ENCODE peak calls at places on chromosome 5, in four cellular contexts. U is right atrium auricular region, L is body of pancreas, Q is tibial artery. H is an unnamed sample.

GRCh38 chr5:169280286-169280685 is 20.7 kb downstream of the SLIT3 start:
- DNase-seq in U (no peak), L (no peak), Q (no peak), H (no peak)

GRCh38 chr5:61087921-61088320 is 74.3 kb downstream of the SMIM15 start:
- DNase-seq in U (no peak), L (no peak), Q (no peak), H (no peak)

GRCh38 chr5:100306000-100306399 is 229.2 kb upstream of the FAM174A start:
- DNase-seq in U (no peak), L (no peak), Q (no peak), H (no peak)

GRCh38 chr5:4563400-4563799 is 576.7 kb upstream of the ADAMTS16 start:
- DNase-seq in U (no peak), L (no peak), Q (no peak), H (no peak)

GRCh38 chr5:6362846-6363245 is 15.5 kb downstream of the MED10 start:
- DNase-seq in U (peak; percentile 23), L (no peak), Q (no peak), H (no peak)

GRCh38 chr5:84286662-84287061 is 98.0 kb downstream of the EDIL3 start:
- DNase-seq in U (no peak), L (no peak), Q (no peak), H (no peak)

GRCh38 chr5:8615142-8615858 is 746.4 kb downstream of the MTRR start:
- DNase-seq in U (no peak), L (no peak), Q (no peak), H (no peak)

GRCh38 chr5:153276151-153276550 is 214.3 kb upstream of the GRIA1 start:
- DNase-seq in U (no peak), L (peak; percentile 14), Q (no peak), H (no peak)

GRCh38 chr5:178940569-178941360 is at the start of gene ZNF454:
- DNase-seq in U (peak; percentile 94), L (peak; percentile 97), Q (peak; percentile 93), H (peak; percentile 82)

GRCh38 chr5:160926428-160926827 is 74.4 kb upstream of the ATP10B start:
- DNase-seq in U (no peak), L (peak; percentile 50), Q (no peak), H (peak; percentile 83)

GRCh38 chr5:83306572-83307241 is 164.8 kb upstream of the VCAN start:
- DNase-seq in U (peak; percentile 85), L (peak; percentile 11), Q (peak; percentile 69), H (peak; percentile 11)

GRCh38 chr5:176536902-176537607 is at the start of gene RNF44:
- DNase-seq in U (peak; percentile 99), L (peak; percentile 96), Q (peak; percentile 99), H (peak; percentile 98)
- H3K4me1 ChIP-seq in U (no peaks in the 10 kb centered on the region), L (peaks cover 56% of the 10 kb centered on the region), Q (peaks cover 48% of the 10 kb centered on the region), H (peaks cover 50% of the 10 kb centered on the region)

GRCh38 chr5:143359869-143360268 is 43.6 kb downstream of the NR3C1 start:
- DNase-seq in U (no peak), L (no peak), Q (no peak), H (no peak)
- H3K4me1 ChIP-seq in U (no peaks in the 10 kb centered on the region), L (peaks cover 30% of the 10 kb centered on the region), Q (peaks cover 41% of the 10 kb centered on the region), H (peaks cover 47% of the 10 kb centered on the region)

GRCh38 chr5:38462972-38463633 is 93.3 kb downstream of the LIFR start:
- DNase-seq in U (no peak), L (no peak), Q (no peak), H (no peak)
- H3K4me1 ChIP-seq in U (no peaks in the 10 kb centered on the region), L (peaks cover 14% of the 10 kb centered on the region), Q (peaks cover 47% of the 10 kb centered on the region), H (peaks cover 19% of the 10 kb centered on the region)

DNA sequence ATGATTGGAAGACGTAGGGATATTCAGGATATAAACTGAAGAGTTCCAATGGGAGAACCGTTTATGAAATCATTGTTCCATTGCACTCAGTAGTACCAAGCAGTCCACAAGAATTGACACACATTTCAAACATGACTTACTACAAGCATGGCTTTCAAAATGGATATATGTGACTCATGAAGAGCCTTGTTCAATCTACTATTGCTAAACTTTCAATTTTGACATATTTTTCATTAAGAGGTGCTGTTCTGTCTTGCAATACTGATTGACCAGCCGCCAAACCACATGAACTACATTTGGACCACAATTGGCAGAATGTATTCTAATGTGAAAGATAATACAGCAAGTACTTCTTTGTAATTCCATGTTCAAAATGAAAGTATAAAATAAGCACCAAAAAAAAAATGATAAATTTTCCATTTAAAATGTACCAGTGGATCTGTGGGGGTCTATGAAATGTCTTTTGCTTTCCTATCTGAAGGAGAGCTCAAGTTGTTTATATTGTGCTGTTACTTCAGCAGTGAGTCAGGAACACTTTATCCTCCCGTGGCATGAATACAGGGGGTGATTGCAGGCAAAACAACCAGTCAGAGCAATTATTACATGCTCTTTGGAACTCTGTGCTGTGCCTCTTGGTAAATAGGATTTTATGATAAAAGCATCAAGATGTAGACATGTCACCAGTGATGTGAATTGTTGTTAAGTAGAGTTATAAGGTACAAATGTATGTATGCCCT is 366.0 kb downstream of the ARRDC3 start:
- DNase-seq in U (no peak), L (no peak), Q (no peak), H (peak; percentile 16)
- H3K4me1 ChIP-seq in U (no peaks in the 10 kb centered on the region), L (no peaks in the 10 kb centered on the region), Q (no peaks in the 10 kb centered on the region), H (peaks cover 5% of the 10 kb centered on the region)